ENCODE peak calls at places on chromosomes 6 and 20, in eight cellular contexts. A is sigmoid colon, Q is H1, O is H54, D is lower leg skin, V is upper lobe of left lung, I is tibial nerve, H is A549. R is an unnamed sample.
A peak's percentile ranks its signal among the peaks of the same experiment; 100 is the strongest.

GRCh38 chr20:41717464-41717863 is 99.3 kb upstream of the CHD6 start:
- DNase-seq in A (no peak), Q (no peak), O (no peak), D (no peak), V (no peak), I (no peak), H (no peak), R (no peak)

GRCh38 chr6:149235130-149235561 is 82.4 kb upstream of the TAB2 start:
- DNase-seq in A (no peak), Q (no peak), O (no peak), D (no peak), V (no peak), I (peak; percentile 48), H (peak; percentile 16), R (no peak)

GRCh38 chr6:119283979-119284545 is 65.5 kb downstream of the MAN1A1 start:
- DNase-seq in A (no peak), Q (no peak), O (no peak), D (no peak), V (no peak), I (no peak), H (no peak), R (peak; percentile 24)

GRCh38 chr6:15263780-15264374 is 18.0 kb downstream of the JARID2 start:
- DNase-seq in A (no peak), Q (no peak), O (no peak), D (no peak), V (no peak), I (no peak), H (no peak), R (no peak)

GRCh38 chr6:46491201-46491788 is at the start of gene RCAN2:
- DNase-seq in A (peak; percentile 81), Q (peak; percentile 85), O (no peak), D (peak; percentile 91), V (peak; percentile 92), I (peak; percentile 16), H (peak; percentile 15), R (peak; percentile 14)

GRCh38 chr6:107607109-107607508 is 117.2 kb downstream of the SOBP start:
- DNase-seq in A (peak; percentile 83), Q (no peak), O (no peak), D (no peak), V (no peak), I (no peak), H (no peak), R (no peak)

GRCh38 chr6:55276745-55277627 is 50.3 kb upstream of the GFRAL start:
- DNase-seq in A (no peak), Q (peak; percentile 50), O (peak; percentile 3), D (no peak), V (no peak), I (peak; percentile 7), H (peak; percentile 15), R (peak; percentile 51)

GRCh38 chr6:148850936-148851335 is 104.1 kb downstream of the UST start:
- DNase-seq in A (no peak), Q (no peak), O (no peak), D (no peak), V (no peak), I (no peak), H (no peak), R (no peak)

GRCh38 chr20:57004416-57004815 is 262.0 kb downstream of the BMP7 start:
- DNase-seq in A (no peak), Q (no peak), O (no peak), D (peak; percentile 76), V (no peak), I (no peak), H (no peak), R (no peak)

GRCh38 chr6:19156443-19156842 is 680.7 kb upstream of the ID4 start:
- DNase-seq in A (no peak), Q (no peak), O (no peak), D (no peak), V (no peak), I (no peak), H (no peak), R (no peak)

GRCh38 chr6:12698298-12698697 is 18.3 kb upstream of the PHACTR1 start:
- DNase-seq in A (no peak), Q (no peak), O (no peak), D (no peak), V (no peak), I (no peak), H (no peak), R (no peak)

GRCh38 chr6:155026366-155027045 is 31.4 kb downstream of the TIAM2 start:
- DNase-seq in A (no peak), Q (no peak), O (peak; percentile 63), D (peak; percentile 82), V (no peak), I (no peak), H (peak; percentile 74), R (no peak)

GRCh38 chr6:147974376-147974775 is 368.3 kb upstream of the SASH1 start:
- DNase-seq in A (no peak), Q (no peak), O (no peak), D (no peak), V (no peak), I (no peak), H (no peak), R (no peak)

GRCh38 chr6:34912715-34913464 is 23.8 kb downstream of the ANKS1A start:
- DNase-seq in A (no peak), Q (no peak), O (peak; percentile 55), D (no peak), V (no peak), I (no peak), H (no peak), R (no peak)

DNA sequence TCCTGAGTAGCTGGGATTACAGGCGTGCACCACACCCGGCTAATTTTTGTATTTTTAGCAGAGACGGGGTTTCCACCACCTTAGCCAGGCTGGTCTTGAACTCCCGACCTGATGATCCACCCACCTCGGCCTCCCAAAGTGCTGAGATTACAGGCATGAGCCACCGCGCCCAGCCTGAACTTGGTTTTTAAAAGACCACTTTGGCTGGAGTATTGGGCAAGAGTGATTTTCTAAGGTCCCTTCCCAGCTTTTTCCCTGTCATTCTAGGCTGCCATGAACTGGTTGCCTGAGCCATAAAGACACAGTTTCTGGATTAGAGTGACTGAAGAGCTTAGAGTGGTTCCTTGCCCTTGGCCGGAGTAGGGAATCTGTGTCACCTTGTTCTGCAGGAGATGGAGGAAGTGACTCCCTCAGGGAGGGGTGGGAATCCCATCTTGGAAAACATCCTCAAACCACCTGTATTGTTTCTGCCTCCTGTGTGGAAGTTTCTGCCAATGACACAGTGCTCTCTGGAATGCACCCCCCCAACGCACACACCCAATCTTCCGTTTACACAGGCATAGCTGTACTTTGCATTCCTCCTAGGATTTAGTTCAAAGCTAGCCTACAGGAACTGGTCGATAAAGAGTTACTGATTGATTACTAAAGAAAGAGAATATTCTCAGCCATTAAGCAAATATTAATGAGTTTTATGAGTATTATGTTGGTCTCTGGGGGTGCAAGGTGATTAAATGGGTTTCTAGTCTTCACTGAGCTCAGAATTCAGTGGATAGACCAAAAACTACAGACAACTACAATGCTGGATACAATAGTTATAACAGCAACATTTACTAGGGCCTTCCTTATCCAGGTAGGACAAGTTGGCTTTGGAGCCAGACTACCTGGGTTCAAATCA is 18.2 kb downstream of the BCL2L1 start:
- DNase-seq in A (peak; percentile 57), Q (no peak), O (peak; percentile 30), D (no peak), V (no peak), I (no peak), H (peak; percentile 75), R (no peak)
- TF ChIP-seq POLR2A in A (no peak), Q (no peak), O (no peak), D (no peak), V (no peak), I (no peak), H (no peak), R (no peak)

GRCh38 chr20:17610566-17611289 is 40.9 kb downstream of the DSTN start:
- DNase-seq in A (no peak), Q (no peak), O (no peak), D (peak; percentile 92), V (peak; percentile 81), I (peak; percentile 5), H (no peak), R (no peak)
- TF ChIP-seq POLR2A in A (no peak), Q (no peak), O (no peak), D (no peak), V (no peak), I (no peak), H (no peak), R (no peak)

GRCh38 chr6:31271641-31272357 is at the start of gene HLA-C:
- DNase-seq in A (peak; percentile 98), Q (peak; percentile 85), O (peak; percentile 94), D (peak; percentile 98), V (peak; percentile 92), I (peak; percentile 93), H (peak; percentile 89), R (peak; percentile 98)

GRCh38 chr6:31270788-31271640 is 878 bp downstream of the HLA-C start:
- DNase-seq in A (peak; percentile 87), Q (peak; percentile 79), O (peak; percentile 9), D (peak; percentile 94), V (peak; percentile 89), I (peak; percentile 13), H (no peak), R (peak; percentile 89)

GRCh38 chr6:31267504-31268371 is 4.2 kb downstream of the HLA-C start:
- DNase-seq in A (no peak), Q (no peak), O (no peak), D (no peak), V (no peak), I (no peak), H (no peak), R (no peak)

GRCh38 chr6:31266721-31267360 is 5.1 kb downstream of the HLA-C start:
- DNase-seq in A (no peak), Q (no peak), O (no peak), D (no peak), V (no peak), I (no peak), H (no peak), R (no peak)

DNA sequence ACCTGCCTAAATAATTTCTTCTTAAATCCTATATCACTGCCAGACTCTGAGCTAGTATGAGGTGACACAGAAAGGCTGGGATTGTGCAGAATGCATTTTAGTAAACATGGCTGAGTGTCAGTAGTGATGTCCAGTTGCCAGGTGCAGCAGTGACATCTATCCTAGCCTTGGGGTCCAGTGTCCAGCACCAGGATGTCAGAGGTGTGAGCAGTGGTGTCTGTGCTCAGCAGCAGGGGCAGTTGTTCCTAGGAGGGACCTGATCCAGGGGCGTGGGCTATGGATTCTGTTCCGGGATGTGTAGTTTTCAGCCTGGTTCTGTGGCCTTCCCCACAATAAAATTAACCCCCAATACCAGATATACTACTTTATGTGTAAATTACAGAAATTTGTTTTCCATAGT is 6.0 kb downstream of the HLA-C start:
- DNase-seq in A (no peak), Q (no peak), O (no peak), D (peak; percentile 54), V (no peak), I (no peak), H (no peak), R (no peak)
- TF ChIP-seq POLR2A in A (no peak), Q (no peak), O (no peak), D (no peak), V (no peak), I (no peak), H (no peak), R (no peak)

DNA sequence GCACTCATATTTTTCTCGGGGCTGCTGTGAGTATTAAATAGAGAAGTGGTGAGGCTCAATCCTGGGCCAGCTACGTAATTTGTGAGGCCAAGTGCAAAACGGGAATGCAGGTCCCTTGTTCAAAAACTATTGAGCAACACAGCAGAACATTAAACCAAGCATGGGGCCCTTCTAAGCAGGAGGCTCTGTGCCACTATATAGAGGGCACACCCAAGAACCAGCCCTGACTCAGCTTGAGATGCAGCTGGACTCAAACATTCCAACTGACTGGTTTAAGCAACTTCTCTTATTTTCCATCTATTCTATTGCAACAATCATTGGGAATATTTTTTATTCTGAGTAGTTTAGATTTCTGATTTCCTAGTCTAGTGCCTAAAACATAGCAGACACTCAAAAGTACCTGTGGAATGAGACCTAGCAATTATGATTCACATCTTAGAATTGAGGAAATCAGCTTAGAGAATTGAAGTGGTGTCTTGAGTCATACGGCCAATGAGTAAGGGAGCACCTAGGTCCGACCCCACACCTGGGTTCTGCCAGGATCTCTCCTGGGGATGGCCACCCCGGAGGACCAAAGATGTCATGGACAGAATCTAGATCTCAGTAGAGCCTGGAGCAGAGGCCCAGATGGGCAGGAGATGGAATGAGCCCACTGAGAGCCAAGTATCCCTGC is 1.3 kb downstream of the SIRPB2 start:
- DNase-seq in A (peak; percentile 72), Q (no peak), O (no peak), D (no peak), V (no peak), I (peak; percentile 37), H (no peak), R (no peak)
- TF ChIP-seq POLR2A in A (no peak), Q (no peak), O (no peak), D (no peak), V (no peak), I (peak; percentile 9), H (no peak), R (no peak)